ENCODE peak calls at places on chromosomes 7 and 10, in four cellular contexts. V is occipital lobe; Z is neural progenitor cell; M is activated T-helper 1 cell treated with anti-CD3 and anti-CD28 coated beads, Interleukin-12 subunit alpha, Interleukin-12 subunit beta, Interleukin-2, Interleukin-4 antibody, amounts not matched to agents 30 ng/mL and 10 ng/mL and 1 ng/mL, durations not matched to agents 14 hours and 24 hours and 36 hours. B is an unnamed sample.

GRCh38 chr10:16116404-16117304 is 256.3 kb upstream of the MINDY3 start:
- DNase-seq in V (no peak), Z (peak), M (no peak), B (no peak)

GRCh38 chr10:80529604-80530003 is 8.1 kb upstream of the SH2D4B start:
- DNase-seq in V (no peak), Z (no peak), M (peak), B (peak)

GRCh38 chr7:38629621-38630020 is 1.6 kb downstream of the AMPH start:
- DNase-seq in V (peak), Z (peak), M (no peak), B (no peak)

GRCh38 chr7:29865526-29865925 is 59.2 kb downstream of the WIPF3 start:
- DNase-seq in V (no peak), Z (no peak), M (no peak), B (no peak)

GRCh38 chr10:67302701-67303100 is 376.9 kb downstream of the LRRTM3 start:
- DNase-seq in V (no peak), Z (no peak), M (no peak), B (no peak)

GRCh38 chr7:118152149-118152548 is 31.8 kb upstream of the LSM8 start:
- DNase-seq in V (no peak), Z (no peak), M (no peak), B (no peak)

GRCh38 chr10:102227050-102227449 is 951 bp downstream of the ELOVL3 start:
- DNase-seq in V (no peak), Z (no peak), M (no peak), B (no peak)

GRCh38 chr7:127938588-127938987 is 92.6 kb downstream of the LRRC4 start:
- DNase-seq in V (no peak), Z (no peak), M (no peak), B (no peak)

GRCh38 chr7:94050046-94050445 is 45.9 kb upstream of the BET1 start:
- DNase-seq in V (no peak), Z (no peak), M (no peak), B (no peak)

GRCh38 chr10:119161680-119162079 is 3.8 kb downstream of the SFXN4 start:
- DNase-seq in V (no peak), Z (no peak), M (no peak), B (no peak)

GRCh38 chr7:23349484-23350157 is 50.5 kb downstream of the MALSU1 start:
- DNase-seq in V (no peak), Z (peak), M (no peak), B (no peak)

GRCh38 chr7:104010052-104010909 is 20.8 kb upstream of the RELN start:
- DNase-seq in V (no peak), Z (no peak), M (no peak), B (no peak)

GRCh38 chr7:22589641-22590141 is 89.7 kb upstream of the STEAP1B start:
- DNase-seq in V (peak), Z (peak), M (no peak), B (no peak)

GRCh38 chr10:131127122-131127589 is 184.4 kb downstream of the TCERG1L start:
- DNase-seq in V (no peak), Z (no peak), M (no peak), B (no peak)

GRCh38 chr7:6433814-6434630 is 13.7 kb downstream of the DAGLB start:
- DNase-seq in V (no peak), Z (no peak), M (no peak), B (no peak)

GRCh38 chr7:10913457-10913856 is 60.2 kb upstream of the PHF14 start:
- DNase-seq in V (no peak), Z (no peak), M (no peak), B (no peak)

GRCh38 chr10:94362360-94363250 is at the start of gene NOC3L:
- DNase-seq in V (peak), Z (peak), M (peak), B (peak)

GRCh38 chr10:101601541-101601940 is 13.4 kb downstream of the DPCD start:
- DNase-seq in V (no peak), Z (no peak), M (no peak), B (no peak)

GRCh38 chr7:18408868-18409267 is 86.7 kb upstream of the HDAC9 start:
- DNase-seq in V (no peak), Z (no peak), M (no peak), B (no peak)

GRCh38 chr7:18295781-18296417 is 199.7 kb upstream of the HDAC9 start:
- DNase-seq in V (no peak), Z (no peak), M (no peak), B (no peak)

GRCh38 chr10:4214912-4215311 is 429.9 kb upstream of the KLF6 start:
- DNase-seq in V (no peak), Z (no peak), M (no peak), B (no peak)

GRCh38 chr10:49614242-49615198 is 683 bp downstream of the CHAT start:
- DNase-seq in V (no peak), Z (peak), M (no peak), B (no peak)

GRCh38 chr7:36032362-36032818 is 120.7 kb upstream of the EEPD1 start:
- DNase-seq in V (peak), Z (no peak), M (no peak), B (no peak)

GRCh38 chr10:65294329-65294728 is 1631.5 kb upstream of the LRRTM3 start:
- DNase-seq in V (no peak), Z (no peak), M (no peak), B (no peak)

GRCh38 chr7:35729061-35729783 is 34.3 kb upstream of the HERPUD2 start:
- DNase-seq in V (peak), Z (no peak), M (peak), B (peak)

GRCh38 chr7:26668821-26669220 is 195.6 kb downstream of the SKAP2 start:
- DNase-seq in V (no peak), Z (no peak), M (no peak), B (no peak)

GRCh38 chr10:78623577-78624215 is 445.1 kb upstream of the ZMIZ1 start:
- DNase-seq in V (no peak), Z (no peak), M (no peak), B (no peak)

GRCh38 chr10:112959207-112959838 is 9.3 kb downstream of the TCF7L2 start:
- DNase-seq in V (no peak), Z (peak), M (no peak), B (no peak)

GRCh38 chr7:135620980-135621850 is 41.1 kb upstream of the STMP1 start:
- DNase-seq in V (no peak), Z (peak), M (no peak), B (peak)

GRCh38 chr7:42224391-42225003 is 12.5 kb downstream of the GLI3 start:
- DNase-seq in V (no peak), Z (peak), M (no peak), B (no peak)

GRCh38 chr7:133911724-133912123 is 215.4 kb upstream of the LRGUK start:
- DNase-seq in V (no peak), Z (no peak), M (no peak), B (no peak)

GRCh38 chr10:34145751-34146150 is 669.3 kb downstream of the PARD3 start:
- DNase-seq in V (no peak), Z (no peak), M (no peak), B (no peak)

GRCh38 chr10:109156396-109156795 is 766.9 kb downstream of the XPNPEP1 start:
- DNase-seq in V (no peak), Z (no peak), M (no peak), B (no peak)

GRCh38 chr10:113187066-113187777 is 237.2 kb downstream of the TCF7L2 start:
- DNase-seq in V (no peak), Z (no peak), M (no peak), B (no peak)